ENCODE peak calls at places on chromosomes 12 and 14, in eight cellular contexts. One of them, this sample, is unnamed.

GRCh38 chr14:103543140-103543539 is 14.1 kb downstream of the TRMT61A start:
- DNase-seq in H1: no peak
- DNase-seq in HCT116: no peak
- DNase-seq in endothelial cell of umbilical vein: no peak
- DNase-seq in A549: no peak
- DNase-seq in GM12878: no peak
- DNase-seq in HepG2: no peak
- DNase-seq in K562: no peak
- DNase-seq in this sample: no peak

GRCh38 chr14:21070610-21071224 is 613 bp downstream of the ARHGEF40 start:
- DNase-seq in H1: no peak
- DNase-seq in HCT116: no peak
- DNase-seq in endothelial cell of umbilical vein: peak
- DNase-seq in A549: no peak
- DNase-seq in GM12878: no peak
- DNase-seq in HepG2: peak
- DNase-seq in K562: no peak
- DNase-seq in this sample: peak

GRCh38 chr12:118060301-118061010 is 523 bp downstream of the WSB2 start:
- DNase-seq in H1: no peak
- DNase-seq in HCT116: no peak
- DNase-seq in endothelial cell of umbilical vein: peak
- DNase-seq in A549: no peak
- DNase-seq in GM12878: no peak
- DNase-seq in HepG2: no peak
- DNase-seq in K562: peak
- DNase-seq in this sample: peak

GRCh38 chr12:62332598-62332997 is 72.4 kb downstream of the USP15 start:
- DNase-seq in H1: no peak
- DNase-seq in HCT116: no peak
- DNase-seq in endothelial cell of umbilical vein: no peak
- DNase-seq in A549: no peak
- DNase-seq in GM12878: no peak
- DNase-seq in HepG2: no peak
- DNase-seq in K562: no peak
- DNase-seq in this sample: no peak

GRCh38 chr12:57153420-57153997 is 6.1 kb upstream of the LRP1-AS start:
- DNase-seq in H1: no peak
- DNase-seq in HCT116: no peak
- DNase-seq in endothelial cell of umbilical vein: no peak
- DNase-seq in A549: no peak
- DNase-seq in GM12878: no peak
- DNase-seq in HepG2: no peak
- DNase-seq in K562: no peak
- DNase-seq in this sample: no peak

GRCh38 chr12:101521136-101521535 is 46.0 kb downstream of the SPIC start:
- DNase-seq in H1: no peak
- DNase-seq in HCT116: no peak
- DNase-seq in endothelial cell of umbilical vein: no peak
- DNase-seq in A549: no peak
- DNase-seq in GM12878: no peak
- DNase-seq in HepG2: no peak
- DNase-seq in K562: no peak
- DNase-seq in this sample: no peak

GRCh38 chr12:98154850-98155249 is 360.5 kb upstream of the TMPO start:
- DNase-seq in H1: peak
- DNase-seq in HCT116: peak
- DNase-seq in endothelial cell of umbilical vein: peak
- DNase-seq in A549: peak
- DNase-seq in GM12878: no peak
- DNase-seq in HepG2: peak
- DNase-seq in K562: no peak
- DNase-seq in this sample: peak

GRCh38 chr14:50647282-50647681 is 20.8 kb downstream of the SAV1 start:
- DNase-seq in H1: no peak
- DNase-seq in HCT116: no peak
- DNase-seq in endothelial cell of umbilical vein: no peak
- DNase-seq in A549: no peak
- DNase-seq in GM12878: peak
- DNase-seq in HepG2: no peak
- DNase-seq in K562: no peak
- DNase-seq in this sample: no peak

GRCh38 chr12:48937170-48937569 is 11.9 kb upstream of the FKBP11 start:
- DNase-seq in H1: no peak
- DNase-seq in HCT116: no peak
- DNase-seq in endothelial cell of umbilical vein: no peak
- DNase-seq in A549: peak
- DNase-seq in GM12878: no peak
- DNase-seq in HepG2: no peak
- DNase-seq in K562: peak
- DNase-seq in this sample: peak

GRCh38 chr12:97169922-97170321 is 262.9 kb downstream of the NEDD1 start:
- DNase-seq in H1: no peak
- DNase-seq in HCT116: no peak
- DNase-seq in endothelial cell of umbilical vein: no peak
- DNase-seq in A549: no peak
- DNase-seq in GM12878: no peak
- DNase-seq in HepG2: no peak
- DNase-seq in K562: no peak
- DNase-seq in this sample: no peak

GRCh38 chr14:94631050-94631449 is 18.9 kb downstream of the SERPINA3 start:
- DNase-seq in H1: no peak
- DNase-seq in HCT116: no peak
- DNase-seq in endothelial cell of umbilical vein: no peak
- DNase-seq in A549: no peak
- DNase-seq in GM12878: no peak
- DNase-seq in HepG2: no peak
- DNase-seq in K562: no peak
- DNase-seq in this sample: no peak

GRCh38 chr14:94633116-94633515 is 20.9 kb downstream of the SERPINA3 start:
- DNase-seq in H1: no peak
- DNase-seq in HCT116: no peak
- DNase-seq in endothelial cell of umbilical vein: no peak
- DNase-seq in A549: no peak
- DNase-seq in GM12878: no peak
- DNase-seq in HepG2: no peak
- DNase-seq in K562: no peak
- DNase-seq in this sample: no peak

GRCh38 chr14:94631536-94632304 is 19.5 kb downstream of the SERPINA3 start:
- DNase-seq in H1: no peak
- DNase-seq in HCT116: no peak
- DNase-seq in endothelial cell of umbilical vein: no peak
- DNase-seq in A549: no peak
- DNase-seq in GM12878: no peak
- DNase-seq in HepG2: no peak
- DNase-seq in K562: no peak
- DNase-seq in this sample: no peak

GRCh38 chr14:94630396-94630795 is 18.2 kb downstream of the SERPINA3 start:
- DNase-seq in H1: no peak
- DNase-seq in HCT116: no peak
- DNase-seq in endothelial cell of umbilical vein: no peak
- DNase-seq in A549: no peak
- DNase-seq in GM12878: no peak
- DNase-seq in HepG2: no peak
- DNase-seq in K562: no peak
- DNase-seq in this sample: no peak

DNA sequence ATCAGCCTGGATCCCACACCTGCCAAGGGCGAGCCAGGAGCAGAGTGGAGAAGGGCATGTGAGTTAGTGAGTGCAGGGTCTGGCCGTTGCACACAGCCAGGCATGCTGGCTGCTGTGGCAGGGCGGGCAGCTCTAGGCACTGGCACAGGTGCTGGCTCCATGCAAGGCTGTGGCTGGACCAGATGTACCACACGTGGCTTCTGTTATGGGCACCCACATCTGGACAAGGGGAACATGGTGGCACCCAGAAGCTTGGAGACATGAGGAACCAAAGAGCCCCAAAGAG is 20.1 kb downstream of the SERPINA3 start:
- DNase-seq in H1: no peak
- DNase-seq in HCT116: no peak
- DNase-seq in endothelial cell of umbilical vein: no peak
- DNase-seq in A549: no peak
- DNase-seq in GM12878: no peak
- DNase-seq in HepG2: no peak
- DNase-seq in K562: no peak
- DNase-seq in this sample: no peak
- TF ChIP-seq POLR2A in H1: no peak
- TF ChIP-seq POLR2A in HCT116: no peak
- TF ChIP-seq POLR2A in endothelial cell of umbilical vein: no peak
- TF ChIP-seq POLR2A in A549: no peak
- TF ChIP-seq POLR2A in GM12878: no peak
- TF ChIP-seq POLR2A in HepG2: no peak
- TF ChIP-seq POLR2A in K562: no peak
- TF ChIP-seq POLR2A in this sample: no peak

GRCh38 chr14:23056257-23056955 is 914 bp downstream of the CDH24 start:
- DNase-seq in H1: no peak
- DNase-seq in HCT116: peak
- DNase-seq in endothelial cell of umbilical vein: peak
- DNase-seq in A549: peak
- DNase-seq in GM12878: no peak
- DNase-seq in HepG2: peak
- DNase-seq in K562: peak
- DNase-seq in this sample: peak
- TF ChIP-seq MAX in H1: peak
- TF ChIP-seq MAX in HCT116: peak
- TF ChIP-seq MAX in endothelial cell of umbilical vein: no peak
- TF ChIP-seq MAX in A549: peak
- TF ChIP-seq MAX in GM12878: no peak
- TF ChIP-seq MAX in HepG2: no peak
- TF ChIP-seq MAX in K562: no peak
- TF ChIP-seq MAX in this sample: no peak

GRCh38 chr12:132143328-132144071 is 619 bp downstream of the DDX51 start:
- DNase-seq in H1: no peak
- DNase-seq in HCT116: no peak
- DNase-seq in endothelial cell of umbilical vein: no peak
- DNase-seq in A549: no peak
- DNase-seq in GM12878: no peak
- DNase-seq in HepG2: no peak
- DNase-seq in K562: no peak
- DNase-seq in this sample: peak

GRCh38 chr12:132142679-132143327 is 1.3 kb downstream of the DDX51 start:
- DNase-seq in H1: no peak
- DNase-seq in HCT116: no peak
- DNase-seq in endothelial cell of umbilical vein: no peak
- DNase-seq in A549: no peak
- DNase-seq in GM12878: no peak
- DNase-seq in HepG2: no peak
- DNase-seq in K562: no peak
- DNase-seq in this sample: no peak

GRCh38 chr12:132145334-132145733 is 1.1 kb downstream of the NOC4L start:
- DNase-seq in H1: no peak
- DNase-seq in HCT116: no peak
- DNase-seq in endothelial cell of umbilical vein: no peak
- DNase-seq in A549: no peak
- DNase-seq in GM12878: no peak
- DNase-seq in HepG2: no peak
- DNase-seq in K562: no peak
- DNase-seq in this sample: no peak

GRCh38 chr12:132146098-132146497 is 1.8 kb downstream of the NOC4L start:
- DNase-seq in H1: no peak
- DNase-seq in HCT116: no peak
- DNase-seq in endothelial cell of umbilical vein: no peak
- DNase-seq in A549: no peak
- DNase-seq in GM12878: no peak
- DNase-seq in HepG2: no peak
- DNase-seq in K562: no peak
- DNase-seq in this sample: no peak

DNA sequence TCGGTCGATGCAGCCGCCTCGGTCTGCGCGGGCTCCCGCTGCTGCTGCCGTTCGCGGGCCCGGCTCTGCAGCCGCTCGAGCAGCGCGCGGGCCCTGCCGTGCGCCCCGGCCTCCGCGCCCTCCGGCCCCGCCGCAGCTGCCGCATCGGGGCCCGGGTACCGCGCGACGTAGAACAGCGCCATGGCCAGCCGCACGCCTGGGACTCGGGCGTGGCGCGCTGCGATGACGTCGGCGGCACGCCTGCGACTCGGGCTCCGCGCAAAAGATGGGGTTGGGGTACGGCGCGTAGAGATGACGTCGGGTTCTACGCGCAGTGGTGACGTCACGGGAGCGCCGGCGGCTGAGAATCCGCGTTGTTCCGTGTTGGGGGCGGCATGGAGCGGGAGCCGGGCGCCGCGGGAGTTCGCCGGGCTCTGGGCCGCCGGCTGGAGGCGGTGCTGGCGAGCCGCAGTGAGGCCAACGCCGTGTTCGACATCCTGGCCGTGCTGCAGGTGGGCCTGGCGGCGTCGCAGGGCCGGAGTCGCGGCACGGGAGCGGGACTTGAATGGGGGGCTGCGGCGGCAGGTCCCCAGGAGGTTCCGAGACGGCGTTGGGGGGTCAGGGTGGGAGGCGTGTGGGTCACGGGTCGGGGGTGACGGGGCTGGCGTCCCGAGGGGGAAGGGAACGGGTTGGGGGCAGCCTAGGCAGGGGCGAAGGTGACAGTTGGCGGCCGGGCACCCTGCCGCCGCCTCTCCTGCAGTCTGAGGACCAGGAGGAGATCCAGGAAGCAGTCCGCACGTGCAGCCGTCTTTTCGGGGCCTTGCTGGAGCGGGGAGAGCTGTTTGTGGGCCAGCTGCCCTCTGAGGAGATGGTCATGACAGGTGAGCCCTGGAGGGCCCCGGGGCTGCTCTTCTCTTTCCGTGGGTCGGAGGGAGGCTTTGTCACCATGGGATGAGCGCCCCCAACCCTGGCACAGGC is at the start of the genes DDX51 and NOC4L:
- DNase-seq in H1: peak
- DNase-seq in HCT116: peak
- DNase-seq in endothelial cell of umbilical vein: peak
- DNase-seq in A549: peak
- DNase-seq in GM12878: peak
- DNase-seq in HepG2: peak
- DNase-seq in K562: peak
- DNase-seq in this sample: peak
- TF ChIP-seq POLR2A in H1: peak
- TF ChIP-seq POLR2A in HCT116: peak
- TF ChIP-seq POLR2A in endothelial cell of umbilical vein: peak
- TF ChIP-seq POLR2A in A549: peak
- TF ChIP-seq POLR2A in GM12878: peak
- TF ChIP-seq POLR2A in HepG2: no peak
- TF ChIP-seq POLR2A in K562: peak
- TF ChIP-seq POLR2A in this sample: peak

DNA sequence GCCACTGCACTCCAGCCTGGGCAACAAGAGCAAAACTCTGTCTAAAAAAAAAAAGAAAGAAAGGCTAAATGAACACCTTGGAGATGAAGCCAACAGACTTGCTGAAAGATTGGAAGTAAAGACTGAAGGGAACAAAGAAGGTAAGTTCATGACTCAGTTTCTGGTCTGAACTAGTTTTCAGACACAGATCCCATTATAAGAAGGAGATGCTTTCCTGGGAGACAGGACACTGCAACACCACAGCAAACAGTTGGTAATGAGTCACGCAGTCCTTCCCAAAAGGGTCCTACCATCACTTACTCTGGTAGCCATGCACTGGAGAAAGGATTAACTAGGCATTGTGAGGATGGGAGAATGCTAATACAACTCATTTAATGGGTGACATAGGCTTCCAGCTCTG is 97.2 kb downstream of the SSPN start:
- DNase-seq in H1: no peak
- DNase-seq in HCT116: no peak
- DNase-seq in endothelial cell of umbilical vein: no peak
- DNase-seq in A549: no peak
- DNase-seq in GM12878: no peak
- DNase-seq in HepG2: no peak
- DNase-seq in K562: no peak
- DNase-seq in this sample: no peak
- TF ChIP-seq MAX in H1: no peak
- TF ChIP-seq MAX in HCT116: no peak
- TF ChIP-seq MAX in endothelial cell of umbilical vein: no peak
- TF ChIP-seq MAX in A549: no peak
- TF ChIP-seq MAX in GM12878: no peak
- TF ChIP-seq MAX in HepG2: no peak
- TF ChIP-seq MAX in K562: no peak
- TF ChIP-seq MAX in this sample: no peak

This sample was measured in NB4.